ENCODE peak calls at places on chromosome 17, in five cellular contexts. S is AG04450, D is PC-3, E is adrenal gland, A is stomach. O is an unnamed sample.

GRCh38 chr17:67503184-67503583 is 126.1 kb downstream of the PITPNC1 start:
- DNase-seq in E (peak; percentile 53), D (peak; percentile 99), S (no peak), A (no peak), O (peak; percentile 79)

GRCh38 chr17:55742272-55743102 is 8.4 kb upstream of the PCTP start:
- DNase-seq in D (no peak), A (no peak), S (no peak), E (no peak), O (no peak)

GRCh38 chr17:56596741-56597494 is 3.4 kb downstream of the NOG start:
- DNase-seq in E (no peak), D (no peak), A (no peak), S (no peak), O (no peak)

GRCh38 chr17:18247613-18248001 is 10.9 kb downstream of the FLII start:
- DNase-seq in D (no peak), E (peak; percentile 66), S (no peak), A (peak; percentile 62), O (no peak)

GRCh38 chr17:44005865-44006580 is 1.6 kb downstream of the NAGS start:
- DNase-seq in A (peak; percentile 59), D (peak; percentile 82), E (no peak), S (no peak), O (peak; percentile 78)

GRCh38 chr17:47066095-47066494 is 87.0 kb upstream of the RPRML start:
- DNase-seq in E (no peak), S (no peak), D (no peak), A (no peak), O (no peak)

GRCh38 chr17:83061586-83061985 is 17.8 kb upstream of the METRNL start:
- DNase-seq in S (no peak), A (peak; percentile 14), D (no peak), E (no peak), O (no peak)

GRCh38 chr17:59769891-59770290 is 62.4 kb downstream of the VMP1 start:
- DNase-seq in D (no peak), S (no peak), E (no peak), A (no peak), O (no peak)

GRCh38 chr17:8935194-8935593 is 30.3 kb downstream of the PIK3R5 start:
- DNase-seq in S (no peak), A (no peak), E (no peak), D (no peak), O (no peak)

DNA sequence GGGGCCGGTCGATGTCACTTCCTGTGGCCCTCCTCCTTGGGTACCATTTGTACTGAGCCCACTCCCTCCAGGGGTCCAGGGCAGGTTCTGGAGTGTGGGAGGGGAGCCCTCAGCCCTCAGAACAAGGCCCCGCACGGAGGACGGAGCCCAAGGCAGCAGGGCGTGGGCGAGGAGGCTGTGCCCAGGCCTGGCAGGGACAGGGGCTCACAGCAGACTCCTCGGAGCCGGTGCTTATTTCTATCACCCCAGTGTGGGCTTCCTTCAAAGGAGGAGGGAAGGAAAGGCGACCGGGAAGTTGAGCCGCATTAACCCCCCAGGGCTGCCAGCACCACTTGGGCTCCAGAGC is 54.0 kb downstream of the ABR start:
- DNase-seq in E (no peak), S (no peak), A (no peak), D (no peak), O (no peak)
- TF ChIP-seq CTCF in E (no peak), S (no peak), A (no peak), D (no peak), O (no peak)

GRCh38 chr17:28947639-28948038 is 3.7 kb downstream of the PHF12 start:
- DNase-seq in S (no peak), D (no peak), E (no peak), A (no peak), O (no peak)
- H3K4me3 ChIP-seq in S (peak overlapping the region; percentile 30), D (peak overlapping the region; percentile 91), E (no peak overlapping the region), A (no peak overlapping the region), O (no peak overlapping the region)

GRCh38 chr17:50633683-50634082 is 998 bp upstream of the ABCC3 start:
- DNase-seq in S (no peak), A (no peak), E (no peak), D (no peak), O (no peak)

GRCh38 chr17:50634123-50634914 is at the start of gene ABCC3:
- DNase-seq in D (peak; percentile 75), E (peak; percentile 75), A (peak; percentile 75), S (no peak), O (peak; percentile 68)

GRCh38 chr17:50636145-50636803 is 1.6 kb downstream of the ABCC3 start:
- DNase-seq in S (no peak), A (peak; percentile 56), E (no peak), D (no peak), O (peak; percentile 24)

GRCh38 chr17:50635720-50636144 is 1.1 kb downstream of the ABCC3 start:
- DNase-seq in D (peak; percentile 41), S (no peak), E (no peak), A (no peak), O (no peak)

DNA sequence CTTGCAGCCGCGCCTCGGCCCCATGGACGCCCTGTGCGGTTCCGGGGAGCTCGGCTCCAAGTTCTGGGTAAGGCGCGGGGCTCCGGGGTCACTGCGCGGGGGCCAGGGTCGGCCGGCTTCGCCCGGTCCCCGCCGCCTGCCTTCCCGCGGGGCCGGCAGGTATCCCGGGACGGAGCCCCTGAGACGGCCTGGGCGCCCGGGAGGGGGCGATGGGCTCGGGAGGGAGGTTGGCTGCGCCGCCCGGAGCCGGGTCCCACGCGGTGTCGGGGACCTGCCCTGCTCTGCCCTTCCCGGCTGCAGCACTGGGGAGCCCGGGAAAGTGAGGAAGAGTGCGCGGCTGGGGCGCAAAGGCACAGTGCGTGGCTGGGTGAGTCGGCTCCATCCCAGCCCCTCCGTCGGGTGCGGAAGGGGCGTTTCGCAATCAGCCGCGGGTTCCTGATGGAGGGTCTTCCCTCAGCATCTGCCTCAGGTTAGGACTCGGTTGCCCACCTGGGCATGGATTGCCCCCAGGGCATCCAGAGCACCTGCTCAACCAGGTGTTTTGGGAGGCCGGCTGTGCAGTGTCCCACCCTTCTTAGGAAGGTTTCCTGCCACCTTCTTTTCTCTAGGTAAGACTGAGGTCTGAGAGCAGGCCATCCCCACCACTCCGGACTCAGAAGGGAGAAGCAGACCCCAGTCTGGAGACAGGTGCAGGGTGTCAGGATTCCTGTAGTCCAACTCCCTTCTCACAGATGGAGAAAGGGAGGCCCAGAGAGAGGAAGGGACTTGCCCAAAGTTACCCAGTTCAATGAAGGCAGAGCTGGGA is 436 bp downstream of the ABCC3 start:
- DNase-seq in A (no peak), S (no peak), D (peak; percentile 24), E (no peak), O (peak; percentile 47)
- TF ChIP-seq CTCF in A (no peak), S (no peak), D (peak; percentile 25), E (no peak), O (no peak)

GRCh38 chr17:31811021-31811565 is 48.0 kb downstream of the COPRS start:
- DNase-seq in D (no peak), E (no peak), A (no peak), S (no peak), O (no peak)
- H3K4me3 ChIP-seq in D (no peak overlapping the region), E (no peak overlapping the region), A (no peak overlapping the region), S (no peak overlapping the region), O (no peak overlapping the region)

DNA sequence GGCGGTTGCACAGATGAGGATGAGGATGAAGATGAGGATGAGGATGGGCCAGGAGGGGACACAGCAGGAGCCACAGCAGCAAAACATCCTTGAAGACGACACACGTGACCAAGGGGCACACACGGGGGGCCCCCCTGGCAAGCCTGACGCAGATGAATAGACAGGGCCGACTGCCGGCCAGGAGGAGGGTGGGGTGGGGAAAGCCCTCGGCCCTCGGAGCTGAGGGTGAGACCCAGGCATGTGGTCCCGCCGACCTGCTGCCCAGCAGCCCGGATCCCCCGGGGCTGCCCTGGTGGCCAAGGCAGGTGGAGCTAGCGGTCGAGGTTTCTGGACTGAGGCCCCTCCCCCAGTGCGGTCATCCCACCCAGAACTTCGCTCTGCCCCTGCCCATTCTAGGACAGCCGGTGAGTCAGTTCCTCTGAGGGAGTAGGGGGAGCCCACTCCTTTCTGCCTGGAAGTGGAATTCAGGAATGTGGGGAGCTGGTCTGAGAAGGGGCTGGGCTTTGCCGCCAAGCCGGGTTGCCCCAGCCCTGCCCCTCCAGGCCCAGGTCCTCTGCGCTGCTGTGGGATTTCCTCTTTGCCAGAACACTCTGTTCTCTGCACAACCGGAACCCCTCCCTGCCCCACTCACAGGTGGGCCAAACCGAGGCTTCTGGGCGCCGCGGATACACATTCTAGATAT is 9.9 kb downstream of the CYGB start:
- DNase-seq in E (peak; percentile 38), S (no peak), A (peak; percentile 60), D (peak; percentile 85), O (no peak)
- TF ChIP-seq CTCF in E (peak; percentile 38), S (peak; percentile 13), A (no peak), D (no peak), O (no peak)

GRCh38 chr17:39863918-39864746 is at the start of gene IKZF3:
- DNase-seq in D (peak; percentile 38), S (no peak), A (peak; percentile 84), E (peak; percentile 45), O (peak; percentile 92)
- H3K4me3 ChIP-seq in D (peak within 1 kb of the TSS; percentile 25), S (no peak within 1 kb of the TSS), A (peak within 1 kb of the TSS; percentile 26), E (no peak within 1 kb of the TSS), O (peak within 1 kb of the TSS; percentile 25)